ENCODE peak calls at places on chromosomes 13 and 19, in four cellular contexts. L is neuronal stem cell, N is H9, G is memory B cell. E is an unnamed sample.

GRCh38 chr13:90414691-90415596 is 932.5 kb upstream of the MIR17HG start:
- DNase-seq in G (no peak), L (no peak), N (no peak), E (peak)

GRCh38 chr13:24038405-24038804 is 122.1 kb upstream of the SPATA13 start:
- DNase-seq in N (no peak), L (no peak), G (no peak), E (peak)

GRCh38 chr19:3682741-3683404 is 17.4 kb downstream of the PIP5K1C start:
- DNase-seq in N (no peak), L (no peak), G (no peak), E (peak)

GRCh38 chr13:114120486-114121430 is 11.7 kb downstream of the RASA3 start:
- DNase-seq in G (no peak), L (no peak), N (no peak), E (peak)

GRCh38 chr13:80515296-80515695 is 174.4 kb upstream of the SPRY2 start:
- DNase-seq in N (no peak), L (no peak), G (no peak), E (no peak)

GRCh38 chr19:40927567-40927966 is 45.5 kb upstream of the CYP2A7 start:
- DNase-seq in G (no peak), L (no peak), N (no peak), E (no peak)

GRCh38 chr19:31121501-31121900 is 227.7 kb downstream of the TSHZ3 start:
- DNase-seq in G (no peak), L (no peak), N (no peak), E (no peak)

GRCh38 chr19:3785938-3786824 is at the start of gene MATK:
- DNase-seq in L (no peak), G (no peak), N (no peak), E (no peak)

GRCh38 chr19:18312021-18312534 is 10.8 kb downstream of the LSM4 start:
- DNase-seq in N (no peak), L (no peak), G (no peak), E (no peak)

E was measured in endothelial cell of umbilical vein.